ENCODE peak calls at places on chromosome 4, in four cellular contexts. X is choroid plexus epithelial cell; I is progenitor cell of endocrine pancreas; D is CD4-positive, alpha-beta T cell. B is an unnamed sample.

GRCh38 chr4:113300384-113301011 is 251.0 kb downstream of the ANK2 start:
- DNase-seq in X (peak), I (no peak), D (no peak), B (peak)

GRCh38 chr4:184574861-184575260 is 74.4 kb downstream of the CASP3 start:
- DNase-seq in X (no peak), I (no peak), D (no peak), B (peak)

GRCh38 chr4:66840178-66840577 is 705.1 kb downstream of the CENPC start:
- DNase-seq in X (no peak), I (no peak), D (no peak), B (no peak)

GRCh38 chr4:21248336-21248735 is 548.1 kb downstream of the PACRGL start:
- DNase-seq in X (no peak), I (no peak), D (no peak), B (no peak)

GRCh38 chr4:142614621-142615323 is 231.3 kb downstream of the INPP4B start:
- DNase-seq in X (peak), I (no peak), D (no peak), B (peak)

GRCh38 chr4:69601065-69601464 is 38.4 kb downstream of the UGT2A2 start:
- DNase-seq in X (no peak), I (no peak), D (no peak), B (no peak)

GRCh38 chr4:120293341-120293740 is 226.7 kb upstream of the MAD2L1 start:
- DNase-seq in X (peak), I (no peak), D (no peak), B (no peak)

GRCh38 chr4:25925486-25926201 is 11.6 kb downstream of the SMIM20 start:
- DNase-seq in X (peak), I (no peak), D (no peak), B (peak)

GRCh38 chr4:88457307-88458090 is 580 bp downstream of the HERC5 start:
- DNase-seq in X (peak), I (peak), D (peak), B (peak)

GRCh38 chr4:26000274-26000950 is 86.4 kb downstream of the SMIM20 start:
- DNase-seq in X (no peak), I (no peak), D (no peak), B (no peak)

GRCh38 chr4:17323619-17324400 is 188.1 kb downstream of the QDPR start:
- DNase-seq in X (no peak), I (no peak), D (no peak), B (no peak)

GRCh38 chr4:110854021-110854678 is 231.3 kb upstream of the PITX2 start:
- DNase-seq in X (peak), I (no peak), D (no peak), B (peak)

GRCh38 chr4:77699731-77700210 is 94.2 kb downstream of the CXCL13 start:
- DNase-seq in X (peak), I (no peak), D (no peak), B (peak)
- TF ChIP-seq CTCF in X (peak), I (peak), D (no peak), B (peak)

GRCh38 chr4:89723096-89723495 is 113.9 kb downstream of the SNCA start:
- DNase-seq in X (no peak), I (no peak), D (no peak), B (no peak)

GRCh38 chr4:89724716-89725115 is 112.2 kb downstream of the SNCA start:
- DNase-seq in X (peak), I (no peak), D (no peak), B (peak)

GRCh38 chr4:89722517-89722916 is 114.4 kb downstream of the SNCA start:
- DNase-seq in X (no peak), I (no peak), D (no peak), B (no peak)

GRCh38 chr4:89715611-89716010 is 121.3 kb downstream of the SNCA start:
- DNase-seq in X (no peak), I (no peak), D (no peak), B (no peak)

DNA sequence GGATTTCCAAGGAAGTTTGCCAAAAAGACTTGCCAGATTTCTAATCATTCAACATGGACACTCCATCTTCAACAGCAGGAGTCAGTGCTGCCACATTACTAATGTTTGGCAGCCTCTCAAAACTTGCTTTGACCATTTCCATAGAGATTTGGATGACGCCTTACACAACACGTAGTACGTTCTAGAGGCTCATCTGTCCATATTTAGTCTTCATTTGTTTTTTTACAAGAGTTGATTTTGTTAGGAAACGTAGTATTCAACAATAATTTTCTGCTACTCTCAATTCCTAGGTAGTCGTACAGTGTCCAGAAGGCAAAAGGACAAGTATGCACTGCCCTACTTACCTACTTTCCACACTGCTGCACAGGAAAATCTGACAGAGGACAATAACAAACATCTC is 117.4 kb downstream of the SNCA start:
- DNase-seq in X (no peak), I (no peak), D (no peak), B (no peak)
- TF ChIP-seq CTCF in X (no peak), I (no peak), D (no peak), B (no peak)

GRCh38 chr4:182589100-182589499 is 328.1 kb downstream of the DCTD start:
- DNase-seq in X (no peak), I (no peak), D (no peak), B (no peak)
- TF ChIP-seq CTCF in X (no peak), I (no peak), D (no peak), B (no peak)

DNA sequence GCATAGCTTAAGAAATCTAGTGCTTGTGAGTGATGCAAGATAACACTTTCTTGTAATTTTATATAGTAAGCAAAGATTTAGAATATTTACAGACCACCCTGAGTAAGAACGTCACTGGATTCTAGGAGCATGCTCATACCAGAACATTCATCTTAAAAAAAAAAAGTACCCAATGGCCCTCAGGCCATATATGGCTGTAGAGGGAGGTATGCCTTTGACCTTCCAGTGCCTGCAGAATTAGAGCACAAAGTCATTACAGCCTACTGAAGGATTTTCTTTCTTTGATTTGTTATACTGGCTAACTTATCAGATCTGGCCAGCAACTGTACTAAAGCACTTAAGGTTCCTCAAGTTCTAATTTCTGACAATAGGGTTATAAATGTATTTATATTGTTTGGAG is 236.4 kb upstream of the GYPA start:
- DNase-seq in X (no peak), I (no peak), D (no peak), B (no peak)
- TF ChIP-seq CTCF in X (no peak), I (no peak), D (no peak), B (no peak)

GRCh38 chr4:148152868-148153630 is 289.2 kb downstream of the NR3C2 start:
- DNase-seq in X (peak), I (no peak), D (no peak), B (peak)
- TF ChIP-seq CTCF in X (peak), I (no peak), D (no peak), B (peak)

GRCh38 chr4:158781963-158782362 is 13.1 kb downstream of the FNIP2 start:
- DNase-seq in X (peak), I (no peak), D (no peak), B (no peak)
- TF ChIP-seq CTCF in X (peak), I (no peak), D (no peak), B (no peak)

GRCh38 chr4:125750827-125751466 is 436.2 kb downstream of the FAT4 start:
- DNase-seq in X (peak), I (no peak), D (no peak), B (peak)
- TF ChIP-seq CTCF in X (peak), I (peak), D (no peak), B (peak)

GRCh38 chr4:122759639-122760310 is 27.3 kb downstream of the BBS12 start:
- DNase-seq in X (peak), I (no peak), D (no peak), B (peak)
- TF ChIP-seq CTCF in X (peak), I (peak), D (no peak), B (peak)

DNA sequence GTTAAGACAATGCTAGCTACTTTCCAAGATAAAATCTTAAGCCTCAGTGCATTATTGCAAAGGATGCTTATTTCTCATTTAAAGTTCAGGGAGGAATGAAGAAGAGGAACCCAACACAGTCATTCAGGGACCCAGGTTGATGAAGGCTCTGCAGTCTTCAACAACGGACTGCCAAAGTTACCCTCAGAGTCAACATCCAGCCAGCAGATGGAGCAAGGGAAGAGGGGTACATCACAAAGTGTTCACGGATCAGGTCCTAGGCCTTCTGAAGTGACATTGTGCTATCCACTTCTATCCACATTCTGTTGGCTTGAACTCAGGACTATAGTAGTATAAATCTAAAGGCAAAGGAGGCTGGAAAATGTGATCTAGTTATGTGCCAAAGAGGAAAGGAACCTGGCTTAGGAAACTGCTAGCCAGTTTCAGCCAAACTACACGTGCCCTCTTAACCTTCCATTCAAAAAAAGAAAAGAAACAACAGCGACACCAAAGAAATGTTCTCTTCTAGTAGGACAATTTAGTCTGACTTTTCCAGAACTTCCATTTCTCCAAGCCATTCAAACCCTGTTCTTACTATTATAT is 28.8 kb downstream of the NKX6-1 start:
- DNase-seq in X (peak), I (no peak), D (no peak), B (no peak)
- TF ChIP-seq CTCF in X (peak), I (no peak), D (no peak), B (peak)

B was measured in fibroblast of pulmonary artery.